ENCODE peak calls at places on chromosome 20, in five cellular contexts. Z, L, M, U and P are unnamed samples.

GRCh38 chr20:58017237-58017969 is 211.1 kb downstream of the ANKRD60 start:
- DNase-seq in Z (peak; percentile 96), L (peak; percentile 79), M (peak; percentile 95), U (no peak), P (peak; percentile 59)

GRCh38 chr20:35508493-35509218 is 20.8 kb downstream of the C20orf173 start:
- DNase-seq in Z (no peak), L (no peak), M (no peak), U (no peak), P (no peak)

GRCh38 chr20:2165871-2166270 is 64.2 kb downstream of the STK35 start:
- DNase-seq in Z (no peak), L (no peak), M (no peak), U (no peak), P (no peak)

GRCh38 chr20:45629496-45630100 is at the start of gene WFDC10A:
- DNase-seq in Z (peak; percentile 75), L (no peak), M (peak; percentile 55), U (peak; percentile 59), P (peak; percentile 48)

GRCh38 chr20:43322851-43323250 is 133.1 kb upstream of the PTPRT start:
- DNase-seq in Z (peak; percentile 27), L (no peak), M (no peak), U (peak; percentile 56), P (no peak)

GRCh38 chr20:44993343-44993742 is 27.0 kb downstream of the STK4 start:
- DNase-seq in Z (peak; percentile 21), L (no peak), M (no peak), U (peak; percentile 35), P (no peak)

GRCh38 chr20:905396-905961 is 10.7 kb downstream of the ANGPT4 start:
- DNase-seq in Z (no peak), L (no peak), M (no peak), U (no peak), P (no peak)

GRCh38 chr20:12057778-12058177 is 140.1 kb downstream of the BTBD3 start:
- DNase-seq in Z (no peak), L (no peak), M (no peak), U (no peak), P (no peak)

GRCh38 chr20:41509801-41510200 is 108.4 kb downstream of the CHD6 start:
- DNase-seq in Z (peak; percentile 10), L (no peak), M (no peak), U (peak; percentile 83), P (no peak)

GRCh38 chr20:23298155-23298554 is 52.4 kb upstream of the NXT1 start:
- DNase-seq in Z (peak; percentile 20), L (no peak), M (no peak), U (no peak), P (no peak)

GRCh38 chr20:57199656-57200405 is 66.6 kb downstream of the BMP7 start:
- DNase-seq in Z (peak; percentile 59), L (peak; percentile 58), M (no peak), U (no peak), P (no peak)

GRCh38 chr20:16929756-16930155 is 181.6 kb downstream of the OTOR start:
- DNase-seq in Z (peak; percentile 80), L (no peak), M (no peak), U (no peak), P (no peak)

GRCh38 chr20:805713-806112 is 27.8 kb upstream of the FAM110A start:
- DNase-seq in Z (no peak), L (no peak), M (no peak), U (no peak), P (no peak)

GRCh38 chr20:31945790-31946189 is 6.1 kb downstream of the PDRG1 start:
- DNase-seq in Z (peak; percentile 36), L (no peak), M (no peak), U (no peak), P (peak; percentile 82)

GRCh38 chr20:8901237-8902025 is 167.5 kb upstream of the PLCB4 start:
- DNase-seq in Z (peak; percentile 20), L (no peak), M (no peak), U (no peak), P (no peak)

DNA sequence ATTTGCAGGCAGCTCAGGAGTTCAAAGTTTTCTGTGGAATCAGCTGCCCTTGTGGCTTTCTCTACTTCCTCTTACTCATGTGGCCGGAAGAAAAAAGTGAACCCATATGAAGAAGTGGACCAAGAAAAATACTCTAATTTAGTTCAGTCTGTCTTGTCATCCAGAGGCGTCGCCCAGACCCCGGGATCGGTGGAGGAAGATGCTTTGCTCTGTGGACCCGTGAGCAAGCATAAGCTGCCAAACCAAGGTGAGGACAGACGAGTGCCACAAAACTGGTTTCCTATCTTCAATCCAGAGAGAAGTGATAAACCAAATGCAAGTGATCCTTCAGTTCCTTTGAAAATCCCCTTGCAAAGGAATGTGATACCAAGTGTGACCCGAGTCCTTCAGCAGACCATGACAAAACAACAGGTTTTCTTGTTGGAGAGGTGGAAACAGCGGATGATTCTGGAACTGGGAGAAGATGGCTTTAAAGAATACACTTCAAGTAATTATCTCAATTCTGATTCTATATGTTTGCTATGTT is 1.1 kb downstream of the MGME1 start:
- DNase-seq in Z (peak; percentile 76), L (no peak), M (peak; percentile 61), U (peak; percentile 53), P (peak; percentile 19)
- H3K36me3 ChIP-seq in Z (no peaks in the 10 kb centered on the region), L (no peaks in the 10 kb centered on the region), M (peaks cover 11% of the 10 kb centered on the region), U (no peaks in the 10 kb centered on the region), P (peaks cover 40% of the 10 kb centered on the region)

DNA sequence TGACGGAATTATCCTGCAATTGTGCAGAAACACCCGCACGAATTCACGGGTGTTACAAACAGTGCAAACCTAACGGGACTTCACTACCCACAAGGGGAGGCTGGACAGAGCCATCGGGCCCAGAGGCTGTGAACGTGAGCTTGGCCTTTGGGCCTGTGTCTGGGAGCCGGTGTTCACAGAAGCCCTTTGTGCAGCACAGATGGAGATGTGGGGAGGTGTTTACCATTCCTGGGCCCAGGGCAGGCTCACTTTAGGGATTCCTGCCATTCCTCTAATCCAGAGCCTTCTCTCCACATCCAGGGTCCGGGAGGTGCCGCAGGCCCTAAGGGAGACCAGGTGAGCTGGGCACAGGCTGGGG is 15.0 kb downstream of the COL9A3 start:
- DNase-seq in Z (no peak), L (no peak), M (no peak), U (no peak), P (no peak)
- H3K4me3 ChIP-seq in Z (no peak overlapping the region), L (peak overlapping the region; percentile 7), M (peak overlapping the region; percentile 6), U (no peak overlapping the region), P (no peak overlapping the region)

DNA sequence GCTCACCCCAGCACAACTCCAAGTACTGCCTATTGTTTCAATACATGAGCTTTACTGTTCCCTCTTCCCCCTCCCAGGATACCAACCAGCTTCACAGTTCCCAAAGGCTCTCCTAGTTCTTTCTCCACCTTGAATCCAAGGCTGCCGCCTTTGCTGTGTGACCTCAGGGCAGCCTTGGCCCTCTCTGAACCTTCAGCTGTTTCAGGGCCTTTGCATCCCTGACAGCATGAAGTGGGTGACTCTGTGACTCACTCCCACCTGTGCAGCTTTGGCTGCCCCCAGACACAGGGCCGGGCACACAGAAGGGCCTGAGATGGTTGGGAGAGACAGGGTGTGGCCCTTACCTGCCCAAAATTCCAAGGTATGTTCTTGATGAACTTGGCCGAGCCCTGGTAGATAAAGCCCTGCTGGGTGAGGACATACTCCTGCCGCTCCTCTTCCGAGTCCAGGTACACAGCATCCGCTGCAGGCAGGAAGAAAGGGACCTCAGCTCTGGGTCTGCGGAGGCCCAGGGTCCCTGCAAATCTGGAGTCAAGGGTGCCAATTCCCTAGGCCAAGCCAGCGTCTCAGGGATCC is 14.4 kb downstream of the TGM2 start:
- DNase-seq in Z (no peak), L (no peak), M (no peak), U (no peak), P (no peak)
- H3K36me3 ChIP-seq in Z (peaks cover 14% of the 10 kb centered on the region), L (no peaks in the 10 kb centered on the region), M (peaks cover 78% of the 10 kb centered on the region), U (peaks cover 26% of the 10 kb centered on the region), P (peaks cover 78% of the 10 kb centered on the region)

GRCh38 chr20:34449674-34450592 is 66.3 kb upstream of the DYNLRB1 start:
- DNase-seq in Z (no peak), L (no peak), M (no peak), U (no peak), P (no peak)

GRCh38 chr20:34448517-34448916 is 67.7 kb upstream of the DYNLRB1 start:
- DNase-seq in Z (no peak), L (no peak), M (no peak), U (no peak), P (no peak)

GRCh38 chr20:34452281-34452982 is 63.8 kb upstream of the DYNLRB1 start:
- DNase-seq in Z (peak; percentile 81), L (no peak), M (no peak), U (no peak), P (no peak)
- H3K4me3 ChIP-seq in Z (no peak overlapping the region), L (no peak overlapping the region), M (no peak overlapping the region), U (no peak overlapping the region), P (no peak overlapping the region)

GRCh38 chr20:49635829-49636228 is 67.9 kb upstream of the PTGIS start:
- DNase-seq in Z (no peak), L (no peak), M (no peak), U (no peak), P (no peak)
- H3K36me3 ChIP-seq in Z (peaks cover 54% of the 10 kb centered on the region), L (peaks cover 44% of the 10 kb centered on the region), M (peaks cover 65% of the 10 kb centered on the region), U (peaks cover 31% of the 10 kb centered on the region), P (peaks cover 79% of the 10 kb centered on the region)

DNA sequence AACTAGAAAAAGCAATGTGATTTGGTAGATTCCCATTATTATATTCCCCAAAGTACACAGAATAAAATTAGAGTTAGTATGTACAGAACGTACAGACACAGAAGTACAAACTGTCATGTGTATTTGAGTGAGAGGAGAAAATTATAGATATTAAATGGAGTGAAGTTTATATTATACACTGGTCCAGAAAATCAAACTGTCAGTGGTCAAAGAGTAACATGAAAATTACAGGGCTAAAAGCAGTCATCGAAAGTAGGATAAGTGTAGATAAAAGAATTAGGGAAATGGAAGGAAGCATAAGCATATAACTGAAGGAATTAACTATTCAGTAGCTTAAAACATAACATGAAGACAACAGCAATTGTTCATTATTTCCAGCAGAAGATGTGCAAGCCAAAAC is 30.3 kb downstream of the SEL1L2 start:
- DNase-seq in Z (no peak), L (no peak), M (no peak), U (no peak), P (no peak)
- H3K4me3 ChIP-seq in Z (no peak overlapping the region), L (no peak overlapping the region), M (no peak overlapping the region), U (no peak overlapping the region), P (no peak overlapping the region)

GRCh38 chr20:36752582-36752981 is 6.7 kb upstream of the NDRG3 start:
- DNase-seq in Z (no peak), L (no peak), M (no peak), U (no peak), P (no peak)
- H3K36me3 ChIP-seq in Z (peaks cover 13% of the 10 kb centered on the region), L (peaks cover 45% of the 10 kb centered on the region), M (no peaks in the 10 kb centered on the region), U (peaks cover 17% of the 10 kb centered on the region), P (peaks cover 69% of the 10 kb centered on the region)

GRCh38 chr20:59403261-59403961 is 103.0 kb downstream of the EDN3 start:
- DNase-seq in Z (peak; percentile 50), L (peak; percentile 72), M (no peak), U (peak; percentile 11), P (peak; percentile 39)
- H3K4me3 ChIP-seq in Z (no peak overlapping the region), L (peak overlapping the region; percentile 2), M (no peak overlapping the region), U (peak overlapping the region; percentile 29), P (no peak overlapping the region)

GRCh38 chr20:49496043-49496442 is 13.6 kb upstream of the KCNB1 start:
- DNase-seq in Z (no peak), L (no peak), M (no peak), U (no peak), P (no peak)
- H3K36me3 ChIP-seq in Z (no peaks in the 10 kb centered on the region), L (no peaks in the 10 kb centered on the region), M (no peaks in the 10 kb centered on the region), U (no peaks in the 10 kb centered on the region), P (no peaks in the 10 kb centered on the region)

DNA sequence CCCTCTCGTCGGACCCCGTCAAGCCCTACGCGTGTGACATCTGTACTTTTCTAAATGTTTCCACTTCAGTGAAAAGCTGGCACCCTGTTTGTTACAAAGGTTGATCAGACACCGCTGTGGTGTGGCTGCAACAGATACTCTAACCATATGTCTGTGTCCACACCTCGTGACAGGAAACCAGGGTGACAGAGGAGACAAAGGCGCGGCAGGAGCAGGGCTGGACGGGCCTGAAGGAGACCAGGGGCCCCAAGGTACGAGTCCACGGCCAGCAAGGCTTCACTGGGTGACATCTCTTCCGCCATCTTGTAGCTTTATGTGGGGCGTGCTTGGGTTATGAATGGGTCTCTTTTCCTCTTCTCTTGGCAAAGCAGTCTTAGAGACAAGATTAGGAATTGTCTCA is 21.7 kb downstream of the COL9A3 start:
- DNase-seq in Z (no peak), L (no peak), M (peak; percentile 23), U (no peak), P (no peak)
- H3K4me3 ChIP-seq in Z (no peak overlapping the region), L (no peak overlapping the region), M (no peak overlapping the region), U (no peak overlapping the region), P (no peak overlapping the region)